ENCODE peak calls at places on chromosomes 4 and X, in eight cellular contexts. G, Y, U, K, Z, T, Q and X are unnamed samples.
A peak's percentile ranks its signal among the peaks of the same experiment; 100 is the strongest.

GRCh38 chr4:17132226-17132625 is 233.8 kb upstream of the LDB2 start:
- DNase-seq in T (no peak), Z (no peak), G (no peak), Q (no peak), K (no peak), Y (no peak), U (no peak), X (no peak)

GRCh38 chr4:55175779-55176231 is 50.4 kb upstream of the KDR start:
- DNase-seq in U (no peak), T (no peak), Q (no peak), Y (peak; percentile 60), K (no peak), G (no peak), Z (peak; percentile 65), X (no peak)

GRCh38 chr4:183276106-183276505 is 44.0 kb downstream of the CLDN22 start:
- DNase-seq in K (no peak), U (no peak), Q (no peak), Y (no peak), Z (no peak), T (no peak), G (no peak), X (no peak)

GRCh38 chr4:86926428-86927086 is 8.3 kb upstream of the AFF1 start:
- DNase-seq in G (no peak), K (no peak), Y (no peak), Q (no peak), U (no peak), Z (no peak), T (no peak), X (no peak)

GRCh38 chrX:153635788-153636668 is 11.0 kb upstream of the DUSP9 start:
- DNase-seq in Y (no peak), G (no peak), U (no peak), Z (no peak), K (no peak), T (no peak), Q (no peak), X (no peak)

GRCh38 chr4:65195002-65195401 is 475.3 kb downstream of the EPHA5 start:
- DNase-seq in K (no peak), Q (no peak), T (no peak), U (no peak), Y (no peak), G (no peak), Z (no peak), X (no peak)

GRCh38 chrX:24294619-24295018 is 19.2 kb downstream of the SUPT20HL2 start:
- DNase-seq in U (no peak), G (peak; percentile 24), Y (no peak), Q (peak; percentile 34), Z (no peak), T (peak; percentile 15), K (no peak), X (no peak)

GRCh38 chr4:687048-687974 is 1.6 kb downstream of the SLC49A3 start:
- DNase-seq in T (no peak), K (peak; percentile 81), Y (peak; percentile 66), Q (no peak), G (no peak), U (peak; percentile 73), Z (peak; percentile 78), X (peak; percentile 77)

GRCh38 chr4:7417639-7418038 is 17.1 kb downstream of the PSAPL1 start:
- DNase-seq in Z (no peak), T (peak; percentile 4), K (no peak), Y (no peak), U (no peak), G (no peak), Q (no peak), X (no peak)

GRCh38 chrX:35682481-35682880 is 115.7 kb upstream of the MAGEB16 start:
- DNase-seq in G (no peak), U (no peak), Y (no peak), K (no peak), Q (no peak), T (no peak), Z (no peak), X (no peak)

GRCh38 chrX:129641941-129642340 is 12.8 kb downstream of the APLN start:
- DNase-seq in G (no peak), K (no peak), U (no peak), Q (no peak), Z (peak; percentile 39), T (no peak), Y (no peak), X (no peak)

GRCh38 chr4:147312376-147313046 is 168.4 kb upstream of the EDNRA start:
- DNase-seq in G (no peak), K (no peak), Z (peak; percentile 38), Y (no peak), T (peak; percentile 20), Q (no peak), U (no peak), X (no peak)

GRCh38 chr4:1409079-1409805 is 3.0 kb upstream of the NKX1-1 start:
- DNase-seq in Q (no peak), U (no peak), Y (no peak), Z (no peak), G (no peak), K (no peak), T (no peak), X (no peak)

GRCh38 chrX:47148946-47149345 is 3.9 kb downstream of the RBM10 start:
- DNase-seq in G (no peak), K (no peak), Z (no peak), U (no peak), Y (no peak), T (no peak), Q (no peak), X (no peak)

GRCh38 chr4:163107754-163108153 is 58.9 kb downstream of the NAF1 start:
- DNase-seq in Y (peak; percentile 2), Q (no peak), T (no peak), K (no peak), G (no peak), Z (peak; percentile 41), U (no peak), X (no peak)

GRCh38 chr4:24322517-24322916 is 261.8 kb downstream of the DHX15 start:
- DNase-seq in T (no peak), Q (no peak), Z (peak; percentile 52), Y (no peak), K (no peak), G (no peak), U (no peak), X (no peak)

GRCh38 chr4:168385142-168385490 is 66.6 kb upstream of the DDX60 start:
- DNase-seq in K (no peak), Q (no peak), Z (no peak), U (no peak), Y (no peak), T (no peak), G (no peak), X (no peak)

GRCh38 chrX:95760356-95760755 is 924.3 kb upstream of the DIAPH2 start:
- DNase-seq in Q (no peak), G (no peak), Y (no peak), U (no peak), K (no peak), Z (no peak), T (no peak), X (no peak)

GRCh38 chrX:95762716-95763115 is 921.9 kb upstream of the DIAPH2 start:
- DNase-seq in Z (no peak), Y (no peak), K (no peak), T (no peak), U (no peak), Q (no peak), G (no peak), X (no peak)

DNA sequence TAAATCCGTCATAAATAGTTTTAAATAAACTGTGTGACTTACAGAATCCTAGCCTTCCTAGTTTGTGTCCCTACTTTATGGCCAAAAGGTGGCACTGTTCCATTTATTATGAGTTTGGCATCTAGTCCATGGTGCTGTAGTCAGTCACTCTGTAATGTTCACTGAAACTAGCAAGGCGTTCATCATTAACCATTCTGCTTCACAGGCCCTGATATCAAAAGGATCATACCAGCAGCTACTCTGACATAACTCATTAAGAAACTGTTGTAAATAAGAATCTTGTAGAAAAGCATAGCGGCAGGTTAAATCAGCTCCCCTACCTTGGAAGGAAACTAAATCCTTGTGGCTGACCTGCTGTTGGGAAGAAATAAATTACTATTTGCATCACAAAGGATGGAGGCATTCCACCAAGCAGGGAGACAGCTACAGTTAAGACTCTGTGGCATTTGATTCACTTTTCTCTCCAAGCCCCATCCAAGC is 919.6 kb upstream of the DIAPH2 start:
- DNase-seq in Y (no peak), T (no peak), K (no peak), U (peak; percentile 1), Z (peak; percentile 45), G (no peak), Q (peak; percentile 1), X (no peak)
- TF ChIP-seq CTCF in Y (no peak), T (peak; percentile 31), K (peak; percentile 12), U (peak; percentile 26), Z (peak; percentile 35), G (peak; percentile 66), Q (peak; percentile 78), X (no peak)

DNA sequence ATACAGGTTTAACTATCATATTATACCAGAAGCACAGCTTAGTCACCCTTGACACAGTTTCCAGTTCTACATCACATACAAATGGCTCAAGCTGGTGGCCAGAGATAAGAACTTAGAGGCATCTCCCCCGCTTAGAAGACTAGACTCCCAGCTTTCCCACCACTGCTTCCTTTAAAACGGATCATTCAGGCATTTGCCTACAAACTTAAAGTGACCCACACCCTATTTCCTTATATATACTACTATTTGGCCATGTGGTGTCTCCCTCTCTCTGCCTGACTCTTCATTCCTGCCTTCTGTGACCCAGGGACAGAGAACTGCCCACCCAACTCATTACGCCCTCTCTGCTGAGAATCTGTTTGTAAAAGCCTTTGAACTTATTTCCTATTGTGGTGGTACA is 781.2 kb upstream of the DIAPH2 start:
- DNase-seq in U (no peak), T (no peak), G (no peak), Y (no peak), K (no peak), Q (no peak), Z (no peak), X (no peak)
- TF ChIP-seq CTCF in U (no peak), T (no peak), G (no peak), Y (no peak), K (no peak), Q (peak; percentile 15), Z (no peak), X (no peak)

DNA sequence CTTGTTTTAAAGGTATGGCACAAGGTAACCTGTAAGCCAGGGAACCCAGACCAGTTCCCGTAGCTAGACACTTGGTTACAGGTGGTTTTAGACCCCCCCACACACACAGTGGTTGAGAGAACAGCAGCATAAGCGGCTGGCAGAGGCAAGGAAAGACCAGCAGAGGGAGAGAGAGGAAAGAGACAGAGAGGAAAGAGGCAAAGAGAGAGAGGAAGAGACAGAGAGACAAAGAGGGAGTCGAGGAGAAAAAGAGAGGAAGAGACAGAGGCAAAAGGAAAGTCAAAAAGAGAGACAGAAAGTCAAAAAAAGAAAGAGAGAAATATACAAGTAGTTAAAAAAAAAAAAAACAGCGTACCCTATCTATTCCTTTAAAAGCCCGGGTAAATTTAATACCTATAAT is 19.5 kb upstream of the PCSK1N start:
- DNase-seq in T (no peak), Z (no peak), Y (peak; percentile 3), K (no peak), G (no peak), U (no peak), Q (no peak), X (no peak)
- TF ChIP-seq CTCF in T (no peak), Z (peak; percentile 40), Y (peak; percentile 41), K (no peak), G (no peak), U (no peak), Q (no peak), X (no peak)

DNA sequence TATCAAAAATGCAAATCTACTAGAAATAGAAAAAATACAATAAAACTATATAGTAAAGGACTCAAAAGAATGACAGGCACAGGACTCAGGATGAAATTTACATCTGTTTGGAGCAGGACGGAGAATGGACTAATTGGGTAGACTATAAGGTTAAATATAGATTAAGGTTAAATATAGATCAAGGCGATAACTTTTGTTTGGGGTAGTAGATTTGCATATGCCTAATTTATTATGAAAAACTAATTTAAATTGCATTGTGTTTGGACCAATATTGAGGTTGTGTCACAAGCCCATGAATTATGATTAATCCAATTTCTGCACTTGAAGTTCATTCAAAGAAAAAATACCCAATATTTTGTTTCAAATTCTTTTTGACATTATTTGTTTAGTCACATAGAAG is 31.0 kb downstream of the MTHFD2L start:
- DNase-seq in K (no peak), Z (no peak), G (no peak), Y (no peak), U (no peak), T (no peak), Q (no peak), X (no peak)
- TF ChIP-seq CTCF in K (no peak), Z (no peak), G (no peak), Y (no peak), U (no peak), T (no peak), Q (no peak), X (no peak)